ENCODE peak calls at places on chromosomes 16 and 17, in six cellular contexts. One of them, this sample, is unnamed.

GRCh38 chr16:25747160-25747758 is 55.5 kb downstream of the HS3ST4 start:
- DNase-seq in breast epithelium: no peak
- DNase-seq in foreskin fibroblast: peak; percentile 2
- DNase-seq in HFF-Myc: no peak
- DNase-seq in glutamatergic neuron: no peak
- DNase-seq in dorsolateral prefrontal cortex: no peak
- DNase-seq in this sample: peak; percentile 50

GRCh38 chr16:54284319-54284930 is 2.2 kb downstream of the IRX3 start:
- DNase-seq in breast epithelium: no peak
- DNase-seq in foreskin fibroblast: no peak
- DNase-seq in HFF-Myc: no peak
- DNase-seq in glutamatergic neuron: peak; percentile 54
- DNase-seq in dorsolateral prefrontal cortex: no peak
- DNase-seq in this sample: peak; percentile 44

GRCh38 chr16:72848759-72849664 is 198.9 kb downstream of the ZFHX3 start:
- DNase-seq in breast epithelium: peak; percentile 95
- DNase-seq in foreskin fibroblast: peak; percentile 95
- DNase-seq in HFF-Myc: peak; percentile 65
- DNase-seq in glutamatergic neuron: peak; percentile 66
- DNase-seq in dorsolateral prefrontal cortex: peak; percentile 79
- DNase-seq in this sample: no peak

GRCh38 chr16:71311553-71312158 is 22.5 kb upstream of the CMTR2 start:
- DNase-seq in breast epithelium: no peak
- DNase-seq in foreskin fibroblast: peak; percentile 29
- DNase-seq in HFF-Myc: no peak
- DNase-seq in glutamatergic neuron: peak; percentile 44
- DNase-seq in dorsolateral prefrontal cortex: no peak
- DNase-seq in this sample: peak; percentile 58

GRCh38 chr16:57042157-57043111 is 49.9 kb upstream of the CPNE2 start:
- DNase-seq in breast epithelium: no peak
- DNase-seq in foreskin fibroblast: no peak
- DNase-seq in HFF-Myc: no peak
- DNase-seq in glutamatergic neuron: no peak
- DNase-seq in dorsolateral prefrontal cortex: no peak
- DNase-seq in this sample: no peak

GRCh38 chr17:2777242-2777867 is 18.9 kb upstream of the RAP1GAP2 start:
- DNase-seq in breast epithelium: no peak
- DNase-seq in foreskin fibroblast: no peak
- DNase-seq in HFF-Myc: no peak
- DNase-seq in glutamatergic neuron: no peak
- DNase-seq in dorsolateral prefrontal cortex: no peak
- DNase-seq in this sample: no peak

GRCh38 chr16:35687071-35687470 is 2227.7 kb downstream of the TP53TG3F start:
- DNase-seq in breast epithelium: no peak
- DNase-seq in foreskin fibroblast: no peak
- DNase-seq in HFF-Myc: no peak
- DNase-seq in glutamatergic neuron: no peak
- DNase-seq in dorsolateral prefrontal cortex: no peak
- DNase-seq in this sample: no peak

GRCh38 chr16:286491-287297 is 3.7 kb downstream of the PDIA2 start:
- DNase-seq in breast epithelium: no peak
- DNase-seq in foreskin fibroblast: no peak
- DNase-seq in HFF-Myc: no peak
- DNase-seq in glutamatergic neuron: no peak
- DNase-seq in dorsolateral prefrontal cortex: no peak
- DNase-seq in this sample: no peak

GRCh38 chr17:82830249-82830661 is 9.6 kb downstream of the ZNF750 start:
- DNase-seq in breast epithelium: no peak
- DNase-seq in foreskin fibroblast: no peak
- DNase-seq in HFF-Myc: no peak
- DNase-seq in glutamatergic neuron: no peak
- DNase-seq in dorsolateral prefrontal cortex: peak; percentile 54
- DNase-seq in this sample: no peak

GRCh38 chr17:2563061-2563460 is 30.4 kb upstream of the PAFAH1B1 start:
- DNase-seq in breast epithelium: no peak
- DNase-seq in foreskin fibroblast: no peak
- DNase-seq in HFF-Myc: no peak
- DNase-seq in glutamatergic neuron: peak; percentile 37
- DNase-seq in dorsolateral prefrontal cortex: no peak
- DNase-seq in this sample: no peak

GRCh38 chr17:82876149-82876548 is 36.3 kb upstream of the ZNF750 start:
- DNase-seq in breast epithelium: no peak
- DNase-seq in foreskin fibroblast: peak; percentile 24
- DNase-seq in HFF-Myc: no peak
- DNase-seq in glutamatergic neuron: no peak
- DNase-seq in dorsolateral prefrontal cortex: no peak
- DNase-seq in this sample: no peak

GRCh38 chr16:47143677-47144558 is at the start of gene NETO2:
- DNase-seq in breast epithelium: no peak
- DNase-seq in foreskin fibroblast: peak; percentile 86
- DNase-seq in HFF-Myc: no peak
- DNase-seq in glutamatergic neuron: peak; percentile 78
- DNase-seq in dorsolateral prefrontal cortex: peak; percentile 61
- DNase-seq in this sample: peak; percentile 71

GRCh38 chr17:18184143-18185007 is 747 bp downstream of the ALKBH5 start:
- DNase-seq in breast epithelium: peak; percentile 62
- DNase-seq in foreskin fibroblast: peak; percentile 73
- DNase-seq in HFF-Myc: no peak
- DNase-seq in glutamatergic neuron: peak; percentile 46
- DNase-seq in dorsolateral prefrontal cortex: peak; percentile 72
- DNase-seq in this sample: peak; percentile 26

GRCh38 chr17:79621151-79621940 is 10.5 kb upstream of the RBFOX3 start:
- DNase-seq in breast epithelium: peak; percentile 28
- DNase-seq in foreskin fibroblast: no peak
- DNase-seq in HFF-Myc: no peak
- DNase-seq in glutamatergic neuron: no peak
- DNase-seq in dorsolateral prefrontal cortex: peak; percentile 50
- DNase-seq in this sample: no peak

GRCh38 chr16:2475413-2476344 is 752 bp downstream of the TBC1D24 start:
- DNase-seq in breast epithelium: no peak
- DNase-seq in foreskin fibroblast: peak; percentile 31
- DNase-seq in HFF-Myc: no peak
- DNase-seq in glutamatergic neuron: peak; percentile 42
- DNase-seq in dorsolateral prefrontal cortex: no peak
- DNase-seq in this sample: no peak

GRCh38 chr17:51166987-51167931 is 1.0 kb downstream of the NME2 start:
- DNase-seq in breast epithelium: no peak
- DNase-seq in foreskin fibroblast: peak; percentile 69
- DNase-seq in HFF-Myc: no peak
- DNase-seq in glutamatergic neuron: peak; percentile 82
- DNase-seq in dorsolateral prefrontal cortex: peak; percentile 44
- DNase-seq in this sample: peak; percentile 79

GRCh38 chr17:12927001-12927400 is 90.8 kb downstream of the ELAC2 start:
- DNase-seq in breast epithelium: no peak
- DNase-seq in foreskin fibroblast: no peak
- DNase-seq in HFF-Myc: no peak
- DNase-seq in glutamatergic neuron: no peak
- DNase-seq in dorsolateral prefrontal cortex: no peak
- DNase-seq in this sample: no peak

GRCh38 chr17:12927541-12928425 is 90.0 kb downstream of the ELAC2 start:
- DNase-seq in breast epithelium: no peak
- DNase-seq in foreskin fibroblast: no peak
- DNase-seq in HFF-Myc: no peak
- DNase-seq in glutamatergic neuron: no peak
- DNase-seq in dorsolateral prefrontal cortex: no peak
- DNase-seq in this sample: peak; percentile 10

GRCh38 chr17:12924614-12925013 is 93.2 kb downstream of the ELAC2 start:
- DNase-seq in breast epithelium: no peak
- DNase-seq in foreskin fibroblast: no peak
- DNase-seq in HFF-Myc: no peak
- DNase-seq in glutamatergic neuron: no peak
- DNase-seq in dorsolateral prefrontal cortex: no peak
- DNase-seq in this sample: no peak

DNA sequence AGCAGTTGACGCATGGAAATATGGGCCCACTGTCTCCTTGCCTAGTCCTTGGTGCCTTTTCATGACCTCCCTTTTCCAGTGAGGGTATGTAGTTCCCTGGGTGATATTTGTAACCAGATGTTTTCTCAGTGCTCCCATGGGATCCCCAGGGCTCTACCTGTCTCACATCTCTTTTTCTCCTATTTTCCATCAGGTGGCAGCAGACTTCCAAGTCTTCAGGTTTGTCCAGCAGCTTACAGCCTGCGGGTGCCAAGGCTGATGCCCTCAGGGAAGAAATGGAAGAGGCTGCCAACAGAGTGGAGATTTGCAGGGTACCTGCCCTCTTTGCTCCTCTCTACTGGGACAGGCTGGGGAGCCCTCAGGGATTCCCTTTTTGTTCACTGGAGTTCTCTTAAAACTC is 89.1 kb downstream of the ELAC2 start:
- DNase-seq in breast epithelium: no peak
- DNase-seq in foreskin fibroblast: no peak
- DNase-seq in HFF-Myc: no peak
- DNase-seq in glutamatergic neuron: no peak
- DNase-seq in dorsolateral prefrontal cortex: no peak
- DNase-seq in this sample: no peak
- TF ChIP-seq CTCF in breast epithelium: no peak
- TF ChIP-seq CTCF in foreskin fibroblast: peak; percentile 7
- TF ChIP-seq CTCF in HFF-Myc: no peak
- TF ChIP-seq CTCF in glutamatergic neuron: no peak
- TF ChIP-seq CTCF in dorsolateral prefrontal cortex: peak; percentile 28
- TF ChIP-seq CTCF in this sample: no peak

DNA sequence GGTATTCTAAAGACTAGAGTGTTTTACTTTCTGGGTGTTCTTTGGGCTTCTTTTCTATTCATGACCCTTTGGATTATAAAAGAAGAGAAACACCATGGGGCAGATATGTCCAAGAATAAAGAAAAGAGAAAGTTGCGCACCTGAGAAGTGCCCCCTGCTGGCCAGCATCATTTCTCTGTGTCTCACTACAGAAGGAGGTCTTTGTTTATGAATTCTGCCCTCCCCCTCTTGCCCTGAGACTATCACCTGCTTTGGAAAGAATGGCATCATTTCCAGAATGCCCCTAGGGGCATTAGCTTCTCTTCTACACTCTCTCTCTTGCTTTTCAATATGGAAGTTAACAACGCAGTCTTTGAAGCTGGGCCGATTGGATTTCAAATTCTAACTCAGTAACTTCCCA is 45.0 kb downstream of the CDH13 start:
- DNase-seq in breast epithelium: no peak
- DNase-seq in foreskin fibroblast: no peak
- DNase-seq in HFF-Myc: no peak
- DNase-seq in glutamatergic neuron: no peak
- DNase-seq in dorsolateral prefrontal cortex: no peak
- DNase-seq in this sample: no peak
- TF ChIP-seq CTCF in breast epithelium: no peak
- TF ChIP-seq CTCF in foreskin fibroblast: peak; percentile 21
- TF ChIP-seq CTCF in HFF-Myc: peak; percentile 42
- TF ChIP-seq CTCF in glutamatergic neuron: peak; percentile 56
- TF ChIP-seq CTCF in dorsolateral prefrontal cortex: no peak
- TF ChIP-seq CTCF in this sample: peak; percentile 68

GRCh38 chr16:10039220-10040096 is 142.8 kb downstream of the GRIN2A start:
- DNase-seq in breast epithelium: no peak
- DNase-seq in foreskin fibroblast: peak; percentile 45
- DNase-seq in HFF-Myc: no peak
- DNase-seq in glutamatergic neuron: peak; percentile 63
- DNase-seq in dorsolateral prefrontal cortex: peak; percentile 67
- DNase-seq in this sample: peak; percentile 33
- TF ChIP-seq CTCF in breast epithelium: no peak
- TF ChIP-seq CTCF in foreskin fibroblast: no peak
- TF ChIP-seq CTCF in HFF-Myc: no peak
- TF ChIP-seq CTCF in glutamatergic neuron: peak; percentile 36
- TF ChIP-seq CTCF in dorsolateral prefrontal cortex: peak; percentile 49
- TF ChIP-seq CTCF in this sample: peak; percentile 12

GRCh38 chr16:69311533-69312388 is 611 bp downstream of the VPS4A start:
- DNase-seq in breast epithelium: no peak
- DNase-seq in foreskin fibroblast: peak; percentile 57
- DNase-seq in HFF-Myc: no peak
- DNase-seq in glutamatergic neuron: peak; percentile 60
- DNase-seq in dorsolateral prefrontal cortex: no peak
- DNase-seq in this sample: peak; percentile 49
- TF ChIP-seq CTCF in breast epithelium: no peak
- TF ChIP-seq CTCF in foreskin fibroblast: no peak
- TF ChIP-seq CTCF in HFF-Myc: no peak
- TF ChIP-seq CTCF in glutamatergic neuron: no peak
- TF ChIP-seq CTCF in dorsolateral prefrontal cortex: no peak
- TF ChIP-seq CTCF in this sample: no peak

GRCh38 chr17:61943117-61943516 is 15.3 kb upstream of the INTS2 start:
- DNase-seq in breast epithelium: no peak
- DNase-seq in foreskin fibroblast: no peak
- DNase-seq in HFF-Myc: no peak
- DNase-seq in glutamatergic neuron: no peak
- DNase-seq in dorsolateral prefrontal cortex: no peak
- DNase-seq in this sample: no peak

GRCh38 chr17:61947367-61948078 is 19.7 kb upstream of the INTS2 start:
- DNase-seq in breast epithelium: no peak
- DNase-seq in foreskin fibroblast: no peak
- DNase-seq in HFF-Myc: no peak
- DNase-seq in glutamatergic neuron: no peak
- DNase-seq in dorsolateral prefrontal cortex: no peak
- DNase-seq in this sample: no peak

GRCh38 chr17:61942085-61942484 is 14.3 kb upstream of the INTS2 start:
- DNase-seq in breast epithelium: no peak
- DNase-seq in foreskin fibroblast: no peak
- DNase-seq in HFF-Myc: no peak
- DNase-seq in glutamatergic neuron: no peak
- DNase-seq in dorsolateral prefrontal cortex: no peak
- DNase-seq in this sample: no peak

GRCh38 chr17:61946359-61946758 is 18.6 kb upstream of the INTS2 start:
- DNase-seq in breast epithelium: no peak
- DNase-seq in foreskin fibroblast: no peak
- DNase-seq in HFF-Myc: no peak
- DNase-seq in glutamatergic neuron: no peak
- DNase-seq in dorsolateral prefrontal cortex: no peak
- DNase-seq in this sample: no peak
- TF ChIP-seq CTCF in breast epithelium: no peak
- TF ChIP-seq CTCF in foreskin fibroblast: no peak
- TF ChIP-seq CTCF in HFF-Myc: no peak
- TF ChIP-seq CTCF in glutamatergic neuron: no peak
- TF ChIP-seq CTCF in dorsolateral prefrontal cortex: no peak
- TF ChIP-seq CTCF in this sample: no peak

DNA sequence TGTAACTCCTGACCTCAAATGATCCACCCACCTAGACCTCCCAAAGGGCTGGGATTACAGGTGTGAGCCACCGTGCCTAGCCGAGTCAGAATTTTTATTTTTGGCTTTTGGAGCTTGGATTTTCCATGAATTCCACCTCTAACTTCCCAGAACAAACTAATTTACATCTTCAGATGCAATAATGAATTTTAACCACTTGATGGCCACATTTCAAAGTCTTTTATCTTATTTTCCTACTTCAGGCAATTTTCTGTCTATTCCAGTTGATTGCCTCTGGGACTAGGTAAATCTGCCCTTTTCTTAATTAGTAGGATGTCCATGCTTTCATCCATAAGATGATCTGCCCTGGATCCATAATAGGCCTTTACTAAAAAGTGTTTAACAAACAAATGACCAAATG is 156.4 kb upstream of the ANKFN1 start:
- DNase-seq in breast epithelium: no peak
- DNase-seq in foreskin fibroblast: peak; percentile 1
- DNase-seq in HFF-Myc: no peak
- DNase-seq in glutamatergic neuron: no peak
- DNase-seq in dorsolateral prefrontal cortex: no peak
- DNase-seq in this sample: no peak
- TF ChIP-seq CTCF in breast epithelium: no peak
- TF ChIP-seq CTCF in foreskin fibroblast: no peak
- TF ChIP-seq CTCF in HFF-Myc: no peak
- TF ChIP-seq CTCF in glutamatergic neuron: peak; percentile 28
- TF ChIP-seq CTCF in dorsolateral prefrontal cortex: no peak
- TF ChIP-seq CTCF in this sample: no peak

GRCh38 chr16:81061855-81062608 is 15.0 kb downstream of the C16orf46 start:
- DNase-seq in breast epithelium: no peak
- DNase-seq in foreskin fibroblast: no peak
- DNase-seq in HFF-Myc: no peak
- DNase-seq in glutamatergic neuron: peak; percentile 22
- DNase-seq in dorsolateral prefrontal cortex: no peak
- DNase-seq in this sample: no peak
- TF ChIP-seq CTCF in breast epithelium: no peak
- TF ChIP-seq CTCF in foreskin fibroblast: no peak
- TF ChIP-seq CTCF in HFF-Myc: no peak
- TF ChIP-seq CTCF in glutamatergic neuron: peak; percentile 49
- TF ChIP-seq CTCF in dorsolateral prefrontal cortex: no peak
- TF ChIP-seq CTCF in this sample: peak; percentile 43